ENCODE peak calls at places on chromosomes 1 and 21, in four cellular contexts. I, D, O and J are unnamed samples. For H3K27me3, the result is how much of the 10 kb centered on the place peaks cover.

GRCh38 chr21:38054334-38054733 is 138.1 kb upstream of the KCNJ6 start:
- DNase-seq in I (no peak), D (no peak), O (no peak), J (no peak)

GRCh38 chr1:55631508-55631907 is 416.3 kb upstream of the USP24 start:
- DNase-seq in I (peak), D (peak), O (no peak), J (peak)

GRCh38 chr1:243487649-243488227 is 231.9 kb downstream of the SDCCAG8 start:
- DNase-seq in I (no peak), D (no peak), O (no peak), J (no peak)

GRCh38 chr1:147492207-147492606 is 49.1 kb upstream of the BCL9 start:
- DNase-seq in I (no peak), D (no peak), O (no peak), J (no peak)

GRCh38 chr1:150210741-150211140 is 25.2 kb downstream of the ANP32E start:
- DNase-seq in I (no peak), D (no peak), O (no peak), J (no peak)

GRCh38 chr1:239361403-239361802 is 25.0 kb upstream of the CHRM3 start:
- DNase-seq in I (peak), D (peak), O (peak), J (peak)

GRCh38 chr21:23130308-23130707 is 2132.1 kb downstream of the NCAM2 start:
- DNase-seq in I (no peak), D (no peak), O (no peak), J (no peak)

GRCh38 chr1:101128211-101128727 is 102.7 kb upstream of the DPH5 start:
- DNase-seq in I (no peak), D (no peak), O (no peak), J (no peak)

GRCh38 chr21:35478096-35479080 is 429.3 kb upstream of the RUNX1 start:
- DNase-seq in I (no peak), D (peak), O (no peak), J (no peak)

GRCh38 chr21:17159697-17160096 is 353.1 kb upstream of the CXADR start:
- DNase-seq in I (no peak), D (no peak), O (no peak), J (no peak)

GRCh38 chr1:202579806-202580205 is 130.4 kb downstream of the SYT2 start:
- DNase-seq in I (peak), D (peak), O (no peak), J (no peak)

GRCh38 chr1:88276158-88276557 is 407.9 kb upstream of the PKN2 start:
- DNase-seq in I (peak), D (peak), O (no peak), J (no peak)

GRCh38 chr21:37358392-37358791 is 8.2 kb upstream of the DYRK1A start:
- DNase-seq in I (no peak), D (no peak), O (peak), J (peak)

GRCh38 chr1:201559679-201560162 is 20.8 kb downstream of the NAV1 start:
- DNase-seq in I (peak), D (peak), O (peak), J (peak)

GRCh38 chr1:15288173-15288926 is 41.3 kb downstream of the FHAD1 start:
- DNase-seq in I (no peak), D (no peak), O (no peak), J (no peak)

GRCh38 chr1:208201241-208201640 is 42.9 kb downstream of the PLXNA2 start:
- DNase-seq in I (peak), D (peak), O (peak), J (peak)

GRCh38 chr21:14120091-14120734 is 90.5 kb downstream of the LIPI start:
- DNase-seq in I (peak), D (no peak), O (peak), J (no peak)

GRCh38 chr1:214241060-214241459 is 39.9 kb upstream of the SMYD2 start:
- DNase-seq in I (peak), D (no peak), O (peak), J (no peak)

GRCh38 chr1:234866007-234866866 is 256.3 kb upstream of the IRF2BP2 start:
- DNase-seq in I (peak), D (peak), O (peak), J (peak)

GRCh38 chr1:49364676-49365075 is 588.0 kb upstream of the BEND5 start:
- DNase-seq in I (no peak), D (peak), O (peak), J (peak)

GRCh38 chr1:205073511-205073910 is 10.7 kb downstream of the TMEM81 start:
- DNase-seq in I (peak), D (no peak), O (no peak), J (peak)

GRCh38 chr1:48675251-48675650 is 101.4 kb downstream of the BEND5 start:
- DNase-seq in I (no peak), D (peak), O (no peak), J (peak)

GRCh38 chr1:208731976-208732821 is 488.0 kb upstream of the PLXNA2 start:
- DNase-seq in I (no peak), D (peak), O (peak), J (no peak)

GRCh38 chr1:7223334-7224080 is 438.3 kb downstream of the CAMTA1 start:
- DNase-seq in I (peak), D (peak), O (peak), J (peak)

GRCh38 chr1:156101880-156102279 is 12.6 kb upstream of the LMNA start:
- DNase-seq in I (no peak), D (no peak), O (no peak), J (no peak)

GRCh38 chr21:35593000-35593502 is 467.3 kb downstream of the SETD4 start:
- DNase-seq in I (peak), D (peak), O (no peak), J (peak)

GRCh38 chr1:192153276-192153675 is 5.0 kb upstream of the RGS18 start:
- DNase-seq in I (no peak), D (peak), O (no peak), J (no peak)

GRCh38 chr21:45014747-45015468 is 59.5 kb upstream of the ADARB1 start:
- DNase-seq in I (no peak), D (no peak), O (peak), J (no peak)

GRCh38 chr21:15293251-15293650 is 228.5 kb upstream of the NRIP1 start:
- DNase-seq in I (peak), D (peak), O (peak), J (peak)

GRCh38 chr1:86156571-86157455 is at the start of gene COL24A1:
- DNase-seq in I (peak), D (peak), O (peak), J (no peak)

GRCh38 chr1:2480986-2481364 is 4.9 kb downstream of the PLCH2 start:
- DNase-seq in I (no peak), D (no peak), O (no peak), J (no peak)

GRCh38 chr1:226661965-226662364 is 77.1 kb downstream of the ITPKB start:
- DNase-seq in I (peak), D (no peak), O (peak), J (no peak)

GRCh38 chr1:5504364-5504740 is 487.9 kb downstream of the NPHP4 start:
- DNase-seq in I (peak), D (no peak), O (no peak), J (no peak)

GRCh38 chr1:209485167-209485566 is 98.3 kb upstream of the CAMK1G start:
- DNase-seq in I (peak), D (peak), O (peak), J (peak)

GRCh38 chr1:162218546-162218945 is 149.1 kb downstream of the NOS1AP start:
- DNase-seq in I (no peak), D (no peak), O (no peak), J (no peak)

GRCh38 chr1:151916959-151917358 is 7.6 kb upstream of the THEM4 start:
- DNase-seq in I (no peak), D (no peak), O (no peak), J (no peak)

GRCh38 chr21:46208761-46209721 is 19.5 kb downstream of the LSS start:
- DNase-seq in I (no peak), D (no peak), O (no peak), J (no peak)

GRCh38 chr1:228955691-228956090 is 220.4 kb downstream of the RHOU start:
- DNase-seq in I (peak), D (peak), O (no peak), J (no peak)

DNA sequence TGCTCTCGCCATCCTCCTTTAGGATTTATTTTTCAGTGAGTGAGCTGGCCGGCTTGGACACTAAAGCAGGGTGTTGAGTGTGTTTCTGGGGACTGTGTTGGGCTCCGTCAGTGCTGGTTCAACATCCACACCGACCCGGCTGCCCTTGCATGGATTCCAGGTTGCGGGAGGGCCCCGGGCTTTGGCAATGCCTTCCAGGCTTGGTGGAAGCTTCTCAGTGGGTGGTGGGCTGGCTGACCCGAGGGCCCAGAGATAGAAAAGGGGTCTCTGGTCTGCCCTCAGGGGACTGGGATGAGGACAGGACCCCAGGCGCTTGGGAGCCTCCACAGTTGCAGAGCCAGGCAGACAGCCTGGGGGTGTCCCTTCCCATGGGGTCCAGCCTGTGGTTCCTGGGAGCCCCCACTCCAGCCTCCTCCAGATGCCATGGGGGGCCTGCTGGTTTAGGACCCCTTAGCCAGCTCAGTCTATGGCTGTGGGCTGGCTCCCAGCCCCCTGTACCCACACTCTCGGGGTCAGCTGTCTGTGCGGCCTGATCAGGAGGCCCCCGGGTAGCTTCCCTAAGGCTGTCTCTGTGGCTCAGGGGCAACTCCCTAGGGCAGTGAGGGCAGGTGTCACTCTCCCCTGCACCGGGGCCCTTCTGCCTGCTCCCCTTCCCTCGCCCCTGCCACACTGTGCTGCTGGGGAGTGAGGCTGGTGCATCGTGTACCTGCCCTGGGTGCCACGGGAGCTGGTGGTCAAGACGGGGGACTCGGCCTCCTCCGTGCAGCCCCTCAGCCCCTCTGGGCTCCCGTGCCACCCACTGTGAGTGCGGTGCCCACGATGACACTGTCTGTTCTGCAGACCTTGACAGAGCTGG is 16.5 kb downstream of the PDXK start:
- DNase-seq in I (no peak), D (no peak), O (no peak), J (no peak)
- H3K27ac ChIP-seq in I (no peak), D (no peak), O (no peak), J (no peak)

DNA sequence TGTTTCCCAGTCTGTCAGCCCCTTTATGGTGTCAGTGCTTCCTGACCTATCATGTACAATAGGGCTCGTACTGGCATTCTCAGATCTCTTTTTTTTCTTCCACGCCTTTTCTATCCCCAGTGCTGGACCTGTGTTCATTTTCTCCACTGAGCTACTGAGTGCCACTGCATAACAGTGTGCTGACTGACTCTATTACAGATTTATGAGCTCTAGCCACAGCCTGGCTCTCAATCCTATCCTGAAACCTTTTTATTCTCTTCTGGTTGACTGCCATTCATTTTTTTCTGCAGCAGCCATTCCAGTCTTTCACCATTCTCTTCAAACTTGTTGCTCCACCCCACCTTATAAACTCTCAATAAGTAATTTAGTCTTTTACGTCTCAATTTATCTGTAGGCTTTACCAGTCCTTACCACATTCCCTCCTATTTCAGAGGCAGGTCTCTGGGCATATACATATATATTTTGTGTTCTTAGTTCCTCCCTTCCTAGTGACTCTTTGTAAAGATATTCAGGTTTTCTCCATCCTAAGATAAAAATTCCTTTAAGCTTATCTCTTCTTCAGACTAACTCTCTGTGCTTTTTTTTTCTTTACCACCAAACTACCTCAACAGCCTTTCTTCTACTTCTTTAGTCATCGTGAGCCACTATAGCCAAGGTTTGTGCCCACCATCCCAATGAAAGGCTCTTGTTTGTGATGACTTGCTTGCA is 59.4 kb upstream of the MACF1 start:
- DNase-seq in I (no peak), D (peak), O (no peak), J (no peak)
- TF ChIP-seq EZH2 in I (no peak), D (no peak), O (no peak), J (no peak)

GRCh38 chr1:61081135-61081636 is 1.2 kb upstream of the NFIA start:
- DNase-seq in I (no peak), D (no peak), O (no peak), J (no peak)

GRCh38 chr1:61080408-61081134 is 1.8 kb upstream of the NFIA start:
- DNase-seq in I (no peak), D (no peak), O (peak), J (no peak)

GRCh38 chr1:61083014-61083798 is 845 bp downstream of the NFIA start:
- DNase-seq in I (peak), D (no peak), O (peak), J (peak)

GRCh38 chr1:61082336-61083013 is at the start of gene NFIA:
- DNase-seq in I (peak), D (no peak), O (peak), J (peak)

DNA sequence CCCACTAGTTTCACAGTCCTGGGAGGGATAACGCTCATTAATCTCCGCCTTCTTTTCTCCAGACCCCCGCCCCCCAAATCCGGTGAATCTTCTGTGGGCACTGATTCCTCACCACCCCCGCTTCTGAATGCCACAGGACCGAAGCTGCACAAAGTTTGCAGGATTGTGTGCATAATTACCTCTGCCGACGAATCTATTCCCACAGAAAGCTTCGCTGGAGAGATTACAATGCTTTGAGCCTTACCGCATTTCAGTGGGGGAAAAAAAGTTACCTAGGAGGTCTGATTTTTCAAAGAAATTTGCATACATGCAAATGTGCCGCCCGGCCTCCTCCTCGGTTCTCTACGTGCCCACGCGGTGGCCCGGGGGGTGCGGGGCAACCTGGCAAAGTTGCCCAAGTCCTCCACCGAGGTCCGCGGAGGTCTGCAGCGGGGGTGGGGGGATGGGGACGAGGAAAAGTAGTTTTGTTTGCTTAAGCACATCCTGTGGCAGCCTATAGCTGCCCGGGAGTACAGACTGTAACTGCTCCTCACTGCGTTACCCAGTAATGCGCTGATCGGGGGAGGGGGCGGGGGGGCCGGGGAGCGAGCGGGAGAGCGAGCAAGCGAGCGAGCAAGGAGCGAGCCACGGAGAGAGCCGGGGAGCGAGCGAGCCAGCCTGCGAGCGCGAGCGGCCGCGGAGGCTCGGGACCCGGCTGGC is 575 bp upstream of the NFIA start:
- DNase-seq in I (peak), D (no peak), O (peak), J (no peak)
- H3K27me3 ChIP-seq in I (under half), D (under half), O (under half), J (under half)

GRCh38 chr21:42002421-42002958 is 7.7 kb downstream of the ZBTB21 start:
- DNase-seq in I (peak), D (peak), O (no peak), J (peak)

GRCh38 chr21:42001781-42002180 is 8.4 kb downstream of the ZBTB21 start:
- DNase-seq in I (no peak), D (no peak), O (no peak), J (no peak)

GRCh38 chr21:42006765-42007164 is 3.4 kb downstream of the ZBTB21 start:
- DNase-seq in I (peak), D (peak), O (no peak), J (no peak)

GRCh38 chr21:42003051-42003461 is 7.1 kb downstream of the ZBTB21 start:
- DNase-seq in I (peak), D (peak), O (peak), J (peak)

DNA sequence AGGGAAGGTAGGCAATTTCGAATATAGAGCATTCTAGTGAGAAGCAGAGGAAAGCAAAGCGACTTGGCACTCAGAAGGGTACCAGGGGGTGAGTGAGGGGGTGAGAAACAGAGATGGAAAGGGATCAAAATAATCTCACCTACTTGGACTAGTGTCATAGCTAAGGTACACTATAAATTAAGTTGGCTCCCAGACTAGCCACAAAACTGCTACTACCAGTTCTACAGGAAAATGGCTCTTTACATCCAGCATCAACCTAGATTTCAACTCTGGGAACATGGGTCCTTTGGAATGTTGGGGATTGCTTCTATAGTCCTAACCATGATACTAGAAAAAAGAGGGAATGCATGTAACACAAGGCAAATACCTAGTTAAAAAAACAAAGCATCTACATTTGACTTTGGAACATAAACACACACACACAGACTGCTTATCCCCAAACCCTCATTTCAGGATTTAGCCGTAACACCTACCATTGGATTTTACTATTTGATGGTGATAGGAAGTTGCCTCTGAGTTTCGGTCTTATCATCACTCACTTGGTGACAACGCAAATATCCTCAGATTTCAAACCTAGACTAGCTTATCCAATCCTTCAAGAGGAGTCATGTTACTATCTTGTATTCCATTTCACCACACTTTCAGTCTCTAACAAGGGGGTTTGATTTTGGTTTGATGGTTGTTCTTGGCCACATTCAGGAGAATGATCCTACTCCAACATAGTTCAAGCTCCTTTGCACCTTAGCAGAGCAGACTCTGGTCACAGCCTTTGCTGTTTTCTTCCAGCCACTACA is 5.6 kb downstream of the ZBTB21 start:
- DNase-seq in I (no peak), D (no peak), O (no peak), J (no peak)
- H3K27ac ChIP-seq in I (peak), D (no peak), O (no peak), J (no peak)

DNA sequence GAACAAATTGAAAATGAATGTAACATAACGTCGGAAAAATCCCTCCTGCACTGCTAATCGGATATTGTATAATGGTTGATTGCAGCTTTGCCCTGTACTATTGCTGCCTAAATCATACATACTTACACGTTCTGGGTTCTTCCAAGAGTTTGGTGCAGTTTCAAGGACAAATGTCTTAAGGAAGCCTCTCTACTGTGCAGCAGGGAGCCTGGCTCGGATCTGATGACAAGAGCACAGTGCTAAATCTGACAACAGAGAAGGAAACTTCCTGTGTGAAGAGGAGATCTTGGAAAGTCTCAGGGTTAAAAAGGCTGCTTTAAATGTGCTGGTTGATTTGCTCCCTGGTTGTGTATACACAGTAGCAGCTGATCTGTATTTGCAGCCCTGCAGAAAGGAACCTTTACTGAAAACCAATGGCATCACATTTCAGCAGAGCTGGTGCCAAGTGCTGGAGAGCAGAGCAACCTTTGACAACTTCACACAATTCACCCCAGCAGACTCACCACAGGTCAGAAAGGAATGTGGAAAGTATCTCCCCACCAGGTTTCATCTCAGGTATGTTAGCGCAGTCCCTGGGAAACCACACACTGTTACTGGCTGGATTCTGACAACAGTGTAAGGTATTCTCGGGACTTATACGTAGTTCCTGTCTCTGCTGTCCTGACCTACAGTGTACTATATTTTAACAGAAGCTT is 354.9 kb upstream of the ESRRG start:
- DNase-seq in I (no peak), D (peak), O (no peak), J (peak)
- TF ChIP-seq EZH2 in I (no peak), D (no peak), O (peak), J (no peak)